ENCODE peak calls at places on chromosomes 2 and 18, in four cellular contexts. Q, Z, M and P are unnamed samples.

GRCh38 chr2:154554046-154554445 is 144.4 kb upstream of the KCNJ3 start:
- ATAC-seq in Q (no peak), M (no peak), Z (peak; percentile 82), P (no peak)

GRCh38 chr2:128185576-128185975 is 94.6 kb downstream of the UGGT1 start:
- ATAC-seq in Z (no peak), M (no peak), Q (no peak), P (no peak)

GRCh38 chr2:97781981-97782380 is 68.6 kb downstream of the ZAP70 start:
- ATAC-seq in Q (no peak), Z (no peak), M (no peak), P (no peak)

GRCh38 chr2:231397011-231397927 is 1.8 kb downstream of the B3GNT7 start:
- ATAC-seq in M (no peak), Q (no peak), Z (peak; percentile 21), P (no peak)

GRCh38 chr2:135744761-135745314 is 3.2 kb downstream of the UBXN4 start:
- ATAC-seq in Q (peak; percentile 32), Z (peak; percentile 45), M (no peak), P (no peak)

GRCh38 chr2:175805442-175806114 is 196.5 kb downstream of the LNPK start:
- ATAC-seq in Q (no peak), Z (no peak), M (no peak), P (no peak)

GRCh38 chr2:134230885-134231284 is 23.0 kb upstream of the MGAT5 start:
- ATAC-seq in Z (no peak), M (no peak), Q (no peak), P (no peak)

GRCh38 chr2:128595763-128596452 is 277.2 kb upstream of the HS6ST1 start:
- ATAC-seq in Z (no peak), M (no peak), Q (no peak), P (no peak)

GRCh38 chr2:71710367-71710766 is 257.0 kb downstream of the DYSF start:
- ATAC-seq in Q (no peak), M (no peak), Z (no peak), P (no peak)

GRCh38 chr2:241720099-241720498 is 14.3 kb upstream of the D2HGDH start:
- ATAC-seq in M (peak; percentile 11), Q (peak; percentile 16), Z (no peak), P (peak; percentile 19)

GRCh38 chr2:149200109-149200520 is 130.3 kb upstream of the LYPD6 start:
- ATAC-seq in Q (no peak), Z (no peak), M (no peak), P (no peak)

GRCh38 chr2:109632158-109632789 is 18.1 kb downstream of the SOWAHC start:
- ATAC-seq in Q (peak; percentile 55), M (no peak), Z (no peak), P (no peak)

GRCh38 chr2:62968668-62969067 is 82.0 kb upstream of the OTX1 start:
- ATAC-seq in Z (no peak), Q (no peak), M (no peak), P (no peak)

GRCh38 chr2:176455865-176456291 is 186.6 kb downstream of the MTX2 start:
- ATAC-seq in Q (no peak), Z (peak; percentile 73), M (peak; percentile 94), P (peak; percentile 90)

GRCh38 chr2:64327510-64328414 is 126.2 kb upstream of the LGALSL start:
- ATAC-seq in Z (peak; percentile 50), Q (peak; percentile 43), M (peak; percentile 70), P (no peak)

GRCh38 chr18:56139372-56139771 is 499.0 kb downstream of the TXNL1 start:
- ATAC-seq in M (peak; percentile 58), Q (no peak), Z (no peak), P (peak; percentile 10)

GRCh38 chr2:100629309-100629708 is 66.5 kb downstream of the PDCL3 start:
- ATAC-seq in Q (no peak), M (no peak), Z (peak; percentile 18), P (no peak)

GRCh38 chr2:159892990-159893389 is 95.0 kb upstream of the CD302 start:
- ATAC-seq in Q (no peak), M (no peak), Z (peak; percentile 21), P (no peak)

GRCh38 chr2:176117162-176117822 is 714 bp downstream of the HOXD10 start:
- ATAC-seq in M (no peak), Q (no peak), Z (no peak), P (no peak)

GRCh38 chr18:8516391-8517250 is 92.6 kb upstream of the RAB12 start:
- ATAC-seq in M (no peak), Z (no peak), Q (no peak), P (no peak)

GRCh38 chr2:179814050-179814449 is 47.4 kb downstream of the ZNF385B start:
- ATAC-seq in Q (no peak), M (no peak), Z (no peak), P (no peak)

GRCh38 chr2:24051833-24052232 is 2.3 kb downstream of the FKBP1B start:
- ATAC-seq in Z (no peak), Q (no peak), M (no peak), P (no peak)

GRCh38 chr2:24047703-24048033 is 477 bp upstream of the WDCP start:
- ATAC-seq in Q (peak; percentile 28), Z (peak; percentile 0), M (no peak), P (no peak)

GRCh38 chr2:24050041-24050655 is 607 bp downstream of the FKBP1B start:
- ATAC-seq in M (peak; percentile 42), Q (peak; percentile 23), Z (no peak), P (no peak)

GRCh38 chr2:24048662-24049484 is 668 bp upstream of the FKBP1B start:
- ATAC-seq in M (no peak), Q (no peak), Z (no peak), P (no peak)

GRCh38 chr2:24049485-24050021 is at the start of gene FKBP1B:
- ATAC-seq in Z (peak; percentile 26), Q (peak; percentile 41), M (peak; percentile 75), P (peak; percentile 32)
- H3K27ac ChIP-seq in Z (no peak within 1 kb of the TSS), Q (peak within 1 kb of the TSS; percentile 45), M (peak within 1 kb of the TSS; percentile 33), P (peak within 1 kb of the TSS; percentile 67)

DNA sequence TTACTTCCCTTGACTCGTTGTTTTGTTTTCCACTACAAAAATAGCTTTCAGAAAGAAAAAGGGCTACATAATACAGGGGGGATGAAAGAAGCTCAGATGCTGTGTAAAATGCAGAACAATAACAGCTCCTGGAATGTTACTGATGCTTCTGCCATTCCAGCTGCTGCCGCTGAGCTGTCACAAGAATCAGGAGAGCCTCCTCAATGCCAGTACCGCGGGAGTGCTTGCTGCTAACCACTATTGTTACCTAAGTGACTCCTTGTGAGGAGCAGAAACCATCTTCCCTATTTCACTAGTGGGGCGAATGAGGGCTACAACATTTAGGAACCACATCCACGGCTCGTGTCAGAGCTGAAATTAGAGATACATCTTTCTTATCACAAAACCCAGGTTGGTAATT is 384.8 kb downstream of the GALR1 start:
- ATAC-seq in M (no peak), Q (no peak), Z (no peak), P (no peak)
- TF ChIP-seq EP300 in M (no peak), Q (no peak), Z (no peak), P (no peak)

DNA sequence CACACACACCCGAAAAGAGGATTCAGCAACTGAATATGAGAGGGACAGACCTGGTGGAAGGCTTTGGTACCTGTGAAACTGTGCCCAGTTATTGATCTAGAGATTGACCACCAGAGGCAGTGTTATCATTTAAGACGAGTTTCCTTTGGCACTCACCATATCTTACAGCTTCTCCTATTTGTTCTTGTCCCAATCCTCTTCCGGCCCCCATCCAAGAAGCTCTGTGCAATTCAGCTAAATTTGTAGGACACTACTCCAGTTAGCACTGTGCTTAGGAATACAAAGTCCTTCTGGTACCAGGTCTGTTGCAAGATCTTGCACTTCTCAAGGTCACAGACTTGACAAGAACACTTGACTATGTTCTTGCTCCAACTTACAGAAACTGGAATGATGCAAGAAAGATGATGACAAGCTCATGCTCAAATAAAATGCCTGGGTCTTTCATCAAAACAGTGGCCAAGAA is 177.7 kb downstream of the TMEM247 start:
- ATAC-seq in Z (peak; percentile 94), M (peak; percentile 75), Q (peak; percentile 67), P (peak; percentile 95)
- TF ChIP-seq POLR2AphosphoS5 in Z (no peak), M (peak; percentile 88), Q (no peak), P (peak; percentile 92)

DNA sequence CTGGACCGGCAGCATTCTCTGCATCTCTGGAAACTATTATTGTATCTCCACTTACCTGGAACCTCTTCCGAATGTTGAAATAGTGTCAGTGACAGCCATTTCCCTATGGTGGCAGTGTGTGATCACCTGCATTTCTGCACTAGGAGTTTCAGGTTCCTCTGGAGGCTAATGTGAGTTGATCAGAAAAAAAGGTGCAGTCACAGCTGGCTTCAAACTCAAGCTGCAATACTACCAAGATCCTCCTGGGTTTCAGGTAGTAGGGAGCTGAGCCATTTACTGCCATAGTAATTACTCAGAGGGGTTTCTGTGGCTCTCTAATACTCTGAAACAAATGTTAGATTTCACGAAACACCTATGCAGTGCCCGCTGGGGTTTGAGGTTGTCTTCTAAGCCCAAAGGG is 183.5 kb upstream of the OSR1 start:
- ATAC-seq in Q (peak; percentile 83), Z (peak; percentile 79), M (no peak), P (no peak)
- H3K27ac ChIP-seq in Q (no peak overlapping the region), Z (no peak overlapping the region), M (no peak overlapping the region), P (no peak overlapping the region)

GRCh38 chr2:85436836-85437487 is 18.4 kb downstream of the SH2D6 start:
- ATAC-seq in Z (peak; percentile 2), Q (peak; percentile 14), M (no peak), P (no peak)

GRCh38 chr2:85438291-85439110 is 20.0 kb downstream of the SH2D6 start:
- ATAC-seq in Q (peak; percentile 54), M (peak; percentile 24), Z (no peak), P (peak; percentile 2)

GRCh38 chr2:85439111-85439477 is 20.6 kb downstream of the SH2D6 start:
- ATAC-seq in Z (no peak), M (no peak), Q (peak; percentile 2), P (no peak)

GRCh38 chr2:85435986-85436835 is 17.7 kb downstream of the SH2D6 start:
- ATAC-seq in M (no peak), Z (no peak), Q (peak; percentile 78), P (no peak)

GRCh38 chr2:85437488-85438290 is 19.2 kb downstream of the SH2D6 start:
- ATAC-seq in Q (no peak), M (peak; percentile 87), Z (peak; percentile 94), P (peak; percentile 88)
- TF ChIP-seq EP300 in Q (no peak), M (peak; percentile 69), Z (peak; percentile 21), P (peak; percentile 67)

GRCh38 chr2:48944961-48945360 is 189.4 kb upstream of the LHCGR start:
- ATAC-seq in Q (no peak), Z (no peak), M (no peak), P (no peak)

GRCh38 chr2:48948400-48949110 is 193.0 kb upstream of the LHCGR start:
- ATAC-seq in Z (no peak), M (no peak), Q (peak; percentile 77), P (no peak)

GRCh38 chr2:48943436-48943835 is 187.9 kb upstream of the LHCGR start:
- ATAC-seq in M (peak; percentile 35), Q (no peak), Z (no peak), P (no peak)

GRCh38 chr2:48941908-48942307 is 186.4 kb upstream of the LHCGR start:
- ATAC-seq in Q (no peak), Z (no peak), M (no peak), P (no peak)

DNA sequence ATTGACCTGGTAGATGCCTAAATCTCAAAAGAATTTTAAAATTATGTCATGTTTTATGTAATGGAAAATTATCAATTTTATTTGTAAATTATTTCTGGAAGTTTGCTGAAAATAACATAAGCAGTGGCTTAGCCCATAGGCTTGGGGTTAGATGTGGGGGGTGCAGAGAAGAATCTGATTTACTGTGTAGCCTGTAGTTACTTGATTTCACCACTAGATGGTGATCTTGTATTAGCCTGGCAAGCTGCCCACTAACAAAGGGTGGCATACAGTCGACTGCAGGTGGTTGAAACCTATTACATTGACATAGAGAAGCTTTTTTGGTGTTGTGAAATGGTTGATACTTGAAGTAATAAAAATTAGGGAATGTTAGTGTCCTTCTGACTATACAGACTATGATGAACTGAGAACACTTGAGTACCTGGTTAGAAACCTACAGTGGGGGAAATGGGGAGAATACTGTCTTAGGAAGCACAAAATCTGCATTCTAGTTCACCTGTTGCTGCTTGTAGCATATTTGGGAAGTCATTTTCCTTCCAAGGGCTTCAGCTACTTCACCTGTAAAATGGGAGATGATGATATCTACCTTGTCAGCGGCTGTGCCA is 191.0 kb upstream of the LHCGR start:
- ATAC-seq in Q (peak; percentile 97), M (peak; percentile 91), Z (peak; percentile 98), P (peak; percentile 55)
- TF ChIP-seq POLR2AphosphoS5 in Q (no peak), M (no peak), Z (no peak), P (peak; percentile 82)